ENCODE peak calls at places on chromosomes 16 and 17, in five cellular contexts. S is SK-N-SH, Q is HCT116, B is GM12878, I is K562. T is an unnamed sample.

GRCh38 chr17:26792486-26792885 is 501.4 kb upstream of the WSB1 start:
- DNase-seq in B (peak), I (no peak), S (no peak), Q (no peak), T (peak)

GRCh38 chr17:64118452-64118979 is 11.4 kb downstream of the ERN1 start:
- DNase-seq in I (peak), S (no peak), Q (no peak), B (no peak), T (no peak)

GRCh38 chr17:69468211-69468610 is 53.7 kb downstream of the MAP2K6 start:
- DNase-seq in I (no peak), Q (no peak), B (no peak), S (no peak), T (no peak)

GRCh38 chr16:86751081-86752030 is 173.0 kb downstream of the FOXL1 start:
- DNase-seq in S (no peak), I (no peak), Q (no peak), B (no peak), T (no peak)

GRCh38 chr16:11094075-11094593 is 149.8 kb downstream of the CLEC16A start:
- DNase-seq in I (peak), Q (peak), B (peak), S (no peak), T (no peak)

GRCh38 chr17:33871720-33872535 is 383.2 kb upstream of the CCL2 start:
- DNase-seq in S (no peak), I (peak), Q (no peak), B (no peak), T (no peak)

GRCh38 chr16:67305216-67306071 is 21.1 kb downstream of the KCTD19 start:
- DNase-seq in S (peak), B (no peak), I (peak), Q (no peak), T (no peak)

GRCh38 chr17:35529868-35530267 is 7.6 kb downstream of the SLFN12L start:
- DNase-seq in I (no peak), S (no peak), B (no peak), Q (no peak), T (no peak)

GRCh38 chr16:51181495-51181795 is 30.4 kb upstream of the SALL1 start:
- DNase-seq in Q (no peak), I (no peak), B (no peak), S (no peak), T (no peak)

GRCh38 chr17:45719335-45720071 is 64.6 kb upstream of the CRHR1 start:
- DNase-seq in Q (peak), S (no peak), I (peak), B (no peak), T (peak)

GRCh38 chr17:40065771-40066510 is 3.2 kb downstream of the THRA start:
- DNase-seq in I (no peak), Q (no peak), S (no peak), B (no peak), T (no peak)

GRCh38 chr16:62225675-62226074 is 189.4 kb upstream of the CDH8 start:
- DNase-seq in B (peak), Q (no peak), I (peak), S (peak), T (no peak)

GRCh38 chr16:11914759-11915643 is 755 bp downstream of the GSPT1 start:
- DNase-seq in S (peak), B (no peak), Q (no peak), I (peak), T (no peak)

GRCh38 chr17:83162035-83162745 is 82.8 kb downstream of the METRNL start:
- DNase-seq in B (no peak), S (no peak), I (no peak), Q (no peak), T (no peak)

GRCh38 chr16:53804467-53804866 is 100.5 kb downstream of the FTO start:
- DNase-seq in I (no peak), S (no peak), B (no peak), Q (no peak), T (no peak)

GRCh38 chr16:63361032-63361624 is 1324.9 kb upstream of the CDH8 start:
- DNase-seq in Q (peak), I (peak), S (peak), B (no peak), T (peak)

GRCh38 chr17:63399856-63400255 is 46.2 kb downstream of the CYB561 start:
- DNase-seq in B (no peak), Q (no peak), S (peak), I (no peak), T (no peak)

GRCh38 chr16:28012031-28012445 is 51.5 kb downstream of the GSG1L start:
- DNase-seq in I (peak), S (no peak), Q (no peak), B (no peak), T (no peak)

GRCh38 chr17:29931253-29931932 is 1.4 kb upstream of the SSH2 start:
- DNase-seq in Q (peak), B (peak), I (peak), S (peak), T (no peak)

GRCh38 chr17:82320956-82321927 is 3.8 kb upstream of the CD7 start:
- DNase-seq in S (peak), I (peak), Q (no peak), B (no peak), T (no peak)

GRCh38 chr17:59643159-59643857 is 23.6 kb downstream of the CLTC start:
- DNase-seq in B (no peak), I (no peak), Q (no peak), S (no peak), T (no peak)

GRCh38 chr16:11890231-11890630 is 25.5 kb downstream of the GSPT1 start:
- DNase-seq in I (no peak), S (no peak), Q (no peak), B (no peak), T (no peak)

GRCh38 chr16:85396879-85397871 is 215.9 kb upstream of the GSE1 start:
- DNase-seq in I (peak), Q (no peak), S (no peak), B (no peak), T (peak)

GRCh38 chr17:79607941-79608728 is 2.7 kb downstream of the RBFOX3 start:
- DNase-seq in I (peak), B (no peak), Q (peak), S (peak), T (peak)

GRCh38 chr17:62968445-62968923 is 2.4 kb downstream of the TANC2 start:
- DNase-seq in I (peak), Q (peak), B (peak), S (peak), T (peak)

GRCh38 chr17:48506246-48506645 is 24.6 kb downstream of the HOXB1 start:
- DNase-seq in S (no peak), Q (no peak), B (no peak), I (no peak), T (no peak)

GRCh38 chr17:46035112-46035818 is 36.2 kb downstream of the STH start:
- DNase-seq in B (no peak), S (no peak), I (no peak), Q (no peak), T (no peak)

GRCh38 chr17:72976971-72977767 is 115.3 kb downstream of the SLC39A11 start:
- DNase-seq in B (peak), S (no peak), Q (peak), I (peak), T (peak)

GRCh38 chr17:76697702-76698465 is 12.9 kb downstream of the MXRA7 start:
- DNase-seq in I (peak), Q (no peak), B (no peak), S (peak), T (no peak)

GRCh38 chr17:59783221-59784016 is 76.0 kb downstream of the VMP1 start:
- DNase-seq in S (peak), Q (peak), I (peak), B (no peak), T (no peak)

GRCh38 chr17:48729335-48730239 is 1.0 kb upstream of the HOXB13 start:
- DNase-seq in S (no peak), B (no peak), I (no peak), Q (no peak), T (no peak)

GRCh38 chr17:79006001-79006400 is 3.6 kb downstream of the CANT1 start:
- DNase-seq in B (no peak), I (no peak), S (no peak), Q (no peak), T (no peak)

GRCh38 chr16:11534262-11534661 is 52.5 kb downstream of the LITAF start:
- DNase-seq in S (no peak), I (no peak), B (no peak), Q (no peak), T (peak)

GRCh38 chr16:2335286-2335895 is 5.1 kb downstream of the ABCA3 start:
- DNase-seq in I (no peak), B (no peak), Q (no peak), S (no peak), T (no peak)

GRCh38 chr16:799111-799947 is 1.2 kb downstream of the GNG13 start:
- DNase-seq in B (no peak), Q (no peak), S (no peak), I (peak), T (no peak)

GRCh38 chr16:47986031-47986430 is 169.8 kb downstream of the ABCC12 start:
- DNase-seq in B (no peak), Q (no peak), S (no peak), I (no peak), T (no peak)

GRCh38 chr17:36807496-36808180 is 129.6 kb upstream of the LHX1 start:
- DNase-seq in B (no peak), I (no peak), S (peak), Q (no peak), T (no peak)

GRCh38 chr17:79017546-79017945 is 6.4 kb upstream of the C1QTNF1 start:
- DNase-seq in B (no peak), I (no peak), Q (no peak), S (no peak), T (no peak)

GRCh38 chr16:78783570-78784079 is 684.2 kb downstream of the WWOX start:
- DNase-seq in B (no peak), Q (no peak), S (no peak), I (no peak), T (no peak)

GRCh38 chr16:78782572-78782971 is 683.1 kb downstream of the WWOX start:
- DNase-seq in B (no peak), Q (no peak), I (no peak), S (no peak), T (no peak)

GRCh38 chr16:78786635-78787034 is 687.2 kb downstream of the WWOX start:
- DNase-seq in S (no peak), I (no peak), B (no peak), Q (no peak), T (no peak)

GRCh38 chr16:78784773-78785172 is 685.3 kb downstream of the WWOX start:
- DNase-seq in S (no peak), I (no peak), B (no peak), Q (no peak), T (no peak)

GRCh38 chr16:78785218-78785617 is 685.8 kb downstream of the WWOX start:
- DNase-seq in B (no peak), I (no peak), S (no peak), Q (no peak), T (no peak)
- TF ChIP-seq JUND in B (no peak), I (no peak), S (no peak), Q (no peak), T (no peak)

GRCh38 chr17:75316253-75316652 is 27.0 kb upstream of the SLC25A19 start:
- DNase-seq in Q (no peak), B (no peak), I (no peak), S (no peak), T (no peak)
- TF ChIP-seq JUND in Q (no peak), B (no peak), I (no peak), S (no peak), T (no peak)

GRCh38 chr16:89170346-89171215 is 967 bp upstream of the CDH15 start:
- DNase-seq in I (no peak), S (no peak), B (no peak), Q (peak), T (peak)
- TF ChIP-seq JUND in I (no peak), S (no peak), B (no peak), Q (no peak), T (no peak)

GRCh38 chr17:42275527-42276358 is 448 bp downstream of the STAT5B start:
- DNase-seq in Q (no peak), S (peak), I (peak), B (no peak), T (no peak)
- TF ChIP-seq JUND in Q (no peak), S (no peak), I (peak), B (no peak), T (no peak)

GRCh38 chr17:31310877-31311276 is 3.0 kb downstream of the EVI2B start:
- DNase-seq in Q (no peak), B (no peak), I (no peak), S (no peak), T (no peak)

GRCh38 chr17:31318298-31319190 is 2.9 kb downstream of the EVI2A start:
- DNase-seq in I (no peak), S (no peak), Q (no peak), B (peak), T (no peak)

GRCh38 chr17:31310260-31310659 is 3.6 kb downstream of the EVI2B start:
- DNase-seq in I (no peak), S (no peak), Q (no peak), B (no peak), T (no peak)

GRCh38 chr17:31314788-31315105 is 893 bp upstream of the EVI2B start:
- DNase-seq in I (no peak), Q (no peak), B (no peak), S (no peak), T (no peak)

DNA sequence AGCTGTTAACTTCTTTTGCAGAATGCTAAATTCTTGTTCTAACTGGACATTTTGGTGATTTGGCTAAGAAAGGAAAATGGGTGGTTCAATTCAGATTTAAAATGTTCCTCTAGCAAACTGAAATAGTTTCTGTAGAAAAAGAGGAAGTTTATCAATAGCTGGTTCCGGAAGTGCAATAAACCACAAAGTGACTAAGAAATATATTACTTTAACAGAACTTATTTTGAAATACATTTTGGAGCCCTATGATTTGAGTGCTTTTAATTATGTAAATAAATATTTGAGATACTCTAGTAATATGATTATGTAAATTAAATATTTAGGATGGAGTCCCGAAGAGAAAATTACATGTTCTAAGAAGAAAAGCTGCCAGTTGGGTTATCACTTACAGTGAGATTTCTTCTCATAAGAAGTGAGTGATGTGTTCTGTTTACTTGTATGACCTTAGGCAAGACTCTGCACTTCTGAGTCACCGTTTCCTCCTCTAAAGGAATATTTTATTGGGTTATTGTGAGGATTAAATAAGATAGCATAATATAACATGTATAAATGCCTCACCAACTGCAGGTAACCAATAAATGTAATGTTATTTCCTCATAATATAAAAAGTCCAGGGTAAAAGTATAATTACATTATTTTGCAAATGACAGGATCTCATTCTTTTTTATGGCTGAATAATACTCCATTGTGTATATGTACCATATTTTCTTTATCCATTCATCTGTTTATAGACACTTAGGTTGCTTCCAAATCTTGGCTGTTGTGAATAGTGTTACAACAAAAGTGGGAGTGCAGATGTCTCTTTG is at the start of gene EVI2B:
- DNase-seq in B (peak), I (peak), S (no peak), Q (no peak), T (no peak)
- TF ChIP-seq JUND in B (no peak), I (peak), S (peak), Q (no peak), T (no peak)

GRCh38 chr17:13002761-13003453 is 14.9 kb downstream of the ELAC2 start:
- DNase-seq in Q (peak), B (no peak), I (peak), S (peak), T (peak)
- TF ChIP-seq JUND in Q (no peak), B (no peak), I (no peak), S (no peak), T (no peak)

GRCh38 chr17:11035681-11036080 is 197.8 kb upstream of the PIRT start:
- DNase-seq in B (no peak), S (no peak), Q (no peak), I (no peak), T (no peak)

GRCh38 chr17:11026903-11027302 is 189.0 kb upstream of the PIRT start:
- DNase-seq in Q (no peak), I (no peak), B (no peak), S (no peak), T (no peak)

GRCh38 chr17:11028349-11028748 is 190.5 kb upstream of the PIRT start:
- DNase-seq in Q (no peak), I (no peak), S (no peak), B (no peak), T (no peak)

DNA sequence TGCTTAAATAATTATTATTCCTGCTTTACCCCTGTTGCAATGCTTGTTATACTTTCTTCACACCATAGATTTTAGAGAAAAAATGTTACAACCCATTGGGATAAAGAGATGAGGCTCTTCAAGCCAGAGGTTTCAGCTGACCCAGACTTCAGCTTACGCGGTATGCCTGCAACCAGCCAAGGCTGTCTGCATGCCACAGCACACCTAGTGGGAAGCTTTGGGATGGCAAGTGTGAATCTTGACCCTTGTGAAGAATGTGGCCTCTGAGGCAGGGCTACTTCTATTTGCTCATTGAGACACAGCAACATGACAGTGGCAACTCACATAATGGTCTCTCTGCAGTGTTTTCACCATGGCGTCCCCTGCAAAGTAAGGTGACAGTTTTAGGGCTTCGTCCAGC is 193.9 kb upstream of the PIRT start:
- DNase-seq in S (no peak), Q (no peak), B (no peak), I (peak), T (peak)
- TF ChIP-seq JUND in S (no peak), Q (no peak), B (no peak), I (no peak), T (no peak)

DNA sequence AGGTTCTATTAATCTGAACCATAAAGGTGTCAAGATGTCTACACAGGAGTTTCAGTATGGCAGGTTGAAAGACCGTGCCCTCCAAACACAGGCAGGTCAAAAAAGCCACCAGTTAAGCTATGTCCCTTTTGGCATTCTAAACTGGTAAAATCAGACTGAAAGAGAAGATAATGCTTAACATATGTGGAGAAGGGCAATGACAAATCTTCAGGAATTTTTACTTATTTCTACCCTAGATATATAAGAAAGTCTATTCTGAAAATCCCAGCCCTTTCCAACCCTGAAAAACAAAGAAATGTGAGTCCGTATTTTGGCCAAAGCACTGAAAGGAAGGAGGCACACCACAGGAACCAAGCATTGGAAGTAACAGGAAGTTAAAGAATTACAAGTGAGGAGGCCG is 16.5 kb downstream of the AP1G1 start:
- DNase-seq in B (no peak), I (no peak), S (no peak), Q (no peak), T (no peak)
- TF ChIP-seq JUND in B (no peak), I (no peak), S (no peak), Q (no peak), T (no peak)

DNA sequence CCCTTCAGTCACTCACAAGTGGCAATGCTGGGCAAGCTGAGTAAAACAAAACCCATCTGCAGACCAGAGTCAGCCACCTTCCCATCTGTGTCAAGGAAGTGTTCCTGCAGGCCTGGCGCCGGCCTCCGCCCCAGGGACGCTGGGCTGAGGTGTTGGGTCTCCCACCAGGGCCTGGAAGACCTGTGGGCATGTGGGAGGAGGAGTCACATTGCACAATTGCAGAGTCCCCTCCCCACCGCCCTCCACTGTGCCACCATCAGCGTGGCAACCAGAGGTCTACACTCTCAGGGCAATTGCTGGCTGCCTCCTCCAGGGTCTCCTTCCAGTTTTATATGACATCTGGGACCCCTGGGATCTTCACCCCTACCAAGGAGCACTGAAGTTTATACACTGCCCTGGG is 3.0 kb upstream of the MYO15A start:
- DNase-seq in I (no peak), S (no peak), Q (no peak), B (no peak), T (no peak)
- TF ChIP-seq JUND in I (no peak), S (no peak), Q (no peak), B (no peak), T (no peak)